ENCODE peak calls at places on chromosomes 11 and 22, in seven cellular contexts. One of them, this sample, is unnamed.

GRCh38 chr11:108718466-108718865 is 53.6 kb downstream of the DDX10 start:
- DNase-seq in fibroblast of villous mesenchyme: peak
- DNase-seq in lower leg skin: no peak
- DNase-seq in IMR-90: no peak
- DNase-seq in heart left ventricle: no peak
- DNase-seq in Panc1: no peak
- DNase-seq in PC-3: no peak
- DNase-seq in this sample: no peak

GRCh38 chr22:50622723-50623327 is 5.1 kb downstream of the ARSA start:
- DNase-seq in heart left ventricle: no peak
- DNase-seq in Panc1: no peak
- DNase-seq in PC-3: no peak
- DNase-seq in fibroblast of villous mesenchyme: no peak
- DNase-seq in IMR-90: no peak
- DNase-seq in lower leg skin: no peak
- DNase-seq in this sample: no peak

GRCh38 chr11:121932646-121933185 is 183.3 kb downstream of the BLID start:
- DNase-seq in PC-3: peak
- DNase-seq in heart left ventricle: no peak
- DNase-seq in IMR-90: no peak
- DNase-seq in lower leg skin: no peak
- DNase-seq in fibroblast of villous mesenchyme: no peak
- DNase-seq in Panc1: no peak
- DNase-seq in this sample: no peak

GRCh38 chr11:95092549-95093324 is 3.1 kb downstream of the ENDOD1 start:
- DNase-seq in PC-3: peak
- DNase-seq in IMR-90: peak
- DNase-seq in Panc1: peak
- DNase-seq in heart left ventricle: no peak
- DNase-seq in fibroblast of villous mesenchyme: peak
- DNase-seq in lower leg skin: no peak
- DNase-seq in this sample: peak

GRCh38 chr22:30790366-30790765 is 95.7 kb downstream of the OSBP2 start:
- DNase-seq in Panc1: no peak
- DNase-seq in PC-3: no peak
- DNase-seq in IMR-90: no peak
- DNase-seq in heart left ventricle: no peak
- DNase-seq in fibroblast of villous mesenchyme: no peak
- DNase-seq in lower leg skin: no peak
- DNase-seq in this sample: no peak

GRCh38 chr22:37214431-37215025 is 2.3 kb upstream of the SSTR3 start:
- DNase-seq in lower leg skin: no peak
- DNase-seq in Panc1: no peak
- DNase-seq in PC-3: no peak
- DNase-seq in IMR-90: no peak
- DNase-seq in heart left ventricle: no peak
- DNase-seq in fibroblast of villous mesenchyme: no peak
- DNase-seq in this sample: no peak

GRCh38 chr22:46417268-46417580 is 81.7 kb downstream of the TRMU start:
- DNase-seq in lower leg skin: no peak
- DNase-seq in IMR-90: no peak
- DNase-seq in Panc1: no peak
- DNase-seq in heart left ventricle: no peak
- DNase-seq in fibroblast of villous mesenchyme: no peak
- DNase-seq in PC-3: no peak
- DNase-seq in this sample: no peak

GRCh38 chr11:96145163-96145585 is 197.8 kb downstream of the MAML2 start:
- DNase-seq in Panc1: no peak
- DNase-seq in heart left ventricle: no peak
- DNase-seq in PC-3: peak
- DNase-seq in lower leg skin: no peak
- DNase-seq in IMR-90: no peak
- DNase-seq in fibroblast of villous mesenchyme: peak
- DNase-seq in this sample: no peak

GRCh38 chr11:69284081-69284511 is 9.9 kb upstream of the MYEOV start:
- DNase-seq in fibroblast of villous mesenchyme: no peak
- DNase-seq in PC-3: no peak
- DNase-seq in IMR-90: no peak
- DNase-seq in Panc1: no peak
- DNase-seq in heart left ventricle: no peak
- DNase-seq in lower leg skin: no peak
- DNase-seq in this sample: no peak

GRCh38 chr11:8250446-8250845 is 13.2 kb downstream of the LMO1 start:
- DNase-seq in Panc1: no peak
- DNase-seq in lower leg skin: no peak
- DNase-seq in fibroblast of villous mesenchyme: no peak
- DNase-seq in PC-3: no peak
- DNase-seq in heart left ventricle: no peak
- DNase-seq in IMR-90: no peak
- DNase-seq in this sample: no peak

GRCh38 chr11:133843454-133843987 is 1.8 kb downstream of the SPATA19 start:
- DNase-seq in fibroblast of villous mesenchyme: no peak
- DNase-seq in IMR-90: no peak
- DNase-seq in lower leg skin: no peak
- DNase-seq in Panc1: no peak
- DNase-seq in heart left ventricle: no peak
- DNase-seq in PC-3: no peak
- DNase-seq in this sample: no peak

GRCh38 chr22:24303007-24303406 is 32.4 kb downstream of the SPECC1L start:
- DNase-seq in fibroblast of villous mesenchyme: no peak
- DNase-seq in lower leg skin: no peak
- DNase-seq in PC-3: peak
- DNase-seq in Panc1: no peak
- DNase-seq in IMR-90: no peak
- DNase-seq in heart left ventricle: no peak
- DNase-seq in this sample: no peak

GRCh38 chr22:29030016-29030617 is 31.5 kb downstream of the C22orf31 start:
- DNase-seq in PC-3: peak
- DNase-seq in Panc1: no peak
- DNase-seq in fibroblast of villous mesenchyme: peak
- DNase-seq in heart left ventricle: no peak
- DNase-seq in IMR-90: no peak
- DNase-seq in lower leg skin: no peak
- DNase-seq in this sample: no peak

GRCh38 chr11:60625262-60625661 is 74.2 kb upstream of the MS4A8 start:
- DNase-seq in PC-3: peak
- DNase-seq in Panc1: no peak
- DNase-seq in heart left ventricle: no peak
- DNase-seq in fibroblast of villous mesenchyme: peak
- DNase-seq in lower leg skin: no peak
- DNase-seq in IMR-90: peak
- DNase-seq in this sample: peak

GRCh38 chr22:36334838-36335603 is 52.7 kb downstream of the MYH9 start:
- DNase-seq in IMR-90: peak
- DNase-seq in lower leg skin: no peak
- DNase-seq in Panc1: no peak
- DNase-seq in PC-3: peak
- DNase-seq in heart left ventricle: peak
- DNase-seq in fibroblast of villous mesenchyme: peak
- DNase-seq in this sample: no peak

GRCh38 chr22:32335471-32335870 is 22.2 kb upstream of the RFPL3 start:
- DNase-seq in lower leg skin: no peak
- DNase-seq in heart left ventricle: no peak
- DNase-seq in Panc1: no peak
- DNase-seq in fibroblast of villous mesenchyme: no peak
- DNase-seq in PC-3: no peak
- DNase-seq in IMR-90: no peak
- DNase-seq in this sample: no peak

GRCh38 chr22:48658246-48658645 is 1169.4 kb downstream of the BRD1 start:
- DNase-seq in Panc1: no peak
- DNase-seq in fibroblast of villous mesenchyme: no peak
- DNase-seq in lower leg skin: no peak
- DNase-seq in IMR-90: no peak
- DNase-seq in heart left ventricle: no peak
- DNase-seq in PC-3: no peak
- DNase-seq in this sample: no peak

GRCh38 chr22:50298937-50299656 is 8.3 kb downstream of the PLXNB2 start:
- DNase-seq in IMR-90: peak
- DNase-seq in heart left ventricle: peak
- DNase-seq in Panc1: no peak
- DNase-seq in PC-3: no peak
- DNase-seq in fibroblast of villous mesenchyme: peak
- DNase-seq in lower leg skin: no peak
- DNase-seq in this sample: no peak

GRCh38 chr11:110071197-110071596 is 22.0 kb upstream of the ZC3H12C start:
- DNase-seq in Panc1: no peak
- DNase-seq in PC-3: no peak
- DNase-seq in heart left ventricle: no peak
- DNase-seq in IMR-90: no peak
- DNase-seq in fibroblast of villous mesenchyme: no peak
- DNase-seq in lower leg skin: no peak
- DNase-seq in this sample: no peak

GRCh38 chr11:132604446-132604845 is 927.9 kb downstream of the OPCML start:
- DNase-seq in fibroblast of villous mesenchyme: peak
- DNase-seq in lower leg skin: no peak
- DNase-seq in heart left ventricle: no peak
- DNase-seq in PC-3: no peak
- DNase-seq in Panc1: no peak
- DNase-seq in IMR-90: peak
- DNase-seq in this sample: no peak

GRCh38 chr11:2077061-2077802 is 62.0 kb downstream of the IGF2 start:
- DNase-seq in Panc1: peak
- DNase-seq in heart left ventricle: no peak
- DNase-seq in PC-3: peak
- DNase-seq in fibroblast of villous mesenchyme: peak
- DNase-seq in IMR-90: peak
- DNase-seq in lower leg skin: no peak
- DNase-seq in this sample: no peak

GRCh38 chr11:76666830-76667229 is 3.7 kb downstream of the LRRC32 start:
- DNase-seq in lower leg skin: no peak
- DNase-seq in fibroblast of villous mesenchyme: no peak
- DNase-seq in IMR-90: no peak
- DNase-seq in PC-3: no peak
- DNase-seq in heart left ventricle: no peak
- DNase-seq in Panc1: no peak
- DNase-seq in this sample: no peak

GRCh38 chr11:15106201-15106965 is 8.3 kb upstream of the INSC start:
- DNase-seq in lower leg skin: no peak
- DNase-seq in heart left ventricle: no peak
- DNase-seq in PC-3: peak
- DNase-seq in IMR-90: peak
- DNase-seq in fibroblast of villous mesenchyme: peak
- DNase-seq in Panc1: no peak
- DNase-seq in this sample: no peak

GRCh38 chr11:67050139-67050538 is 6.5 kb upstream of the RHOD start:
- DNase-seq in IMR-90: no peak
- DNase-seq in lower leg skin: no peak
- DNase-seq in fibroblast of villous mesenchyme: no peak
- DNase-seq in heart left ventricle: no peak
- DNase-seq in PC-3: no peak
- DNase-seq in Panc1: no peak
- DNase-seq in this sample: no peak

GRCh38 chr22:30701872-30702271 is 7.2 kb downstream of the OSBP2 start:
- DNase-seq in fibroblast of villous mesenchyme: no peak
- DNase-seq in PC-3: peak
- DNase-seq in IMR-90: peak
- DNase-seq in Panc1: no peak
- DNase-seq in lower leg skin: no peak
- DNase-seq in heart left ventricle: no peak
- DNase-seq in this sample: no peak

GRCh38 chr11:64292458-64293254 is 1.6 kb downstream of the KCNK4 start:
- DNase-seq in fibroblast of villous mesenchyme: no peak
- DNase-seq in IMR-90: no peak
- DNase-seq in PC-3: no peak
- DNase-seq in heart left ventricle: no peak
- DNase-seq in Panc1: no peak
- DNase-seq in lower leg skin: no peak
- DNase-seq in this sample: no peak

GRCh38 chr11:64290352-64290751 is 750 bp upstream of the KCNK4 start:
- DNase-seq in fibroblast of villous mesenchyme: no peak
- DNase-seq in IMR-90: no peak
- DNase-seq in heart left ventricle: no peak
- DNase-seq in Panc1: no peak
- DNase-seq in lower leg skin: no peak
- DNase-seq in PC-3: no peak
- DNase-seq in this sample: no peak

GRCh38 chr11:64290894-64291745 is at the start of gene KCNK4:
- DNase-seq in PC-3: no peak
- DNase-seq in IMR-90: no peak
- DNase-seq in Panc1: no peak
- DNase-seq in lower leg skin: no peak
- DNase-seq in heart left ventricle: no peak
- DNase-seq in fibroblast of villous mesenchyme: no peak
- DNase-seq in this sample: no peak

GRCh38 chr11:64289011-64289564 is 2.0 kb upstream of the KCNK4 start:
- DNase-seq in IMR-90: no peak
- DNase-seq in heart left ventricle: no peak
- DNase-seq in PC-3: no peak
- DNase-seq in fibroblast of villous mesenchyme: no peak
- DNase-seq in Panc1: no peak
- DNase-seq in lower leg skin: no peak
- DNase-seq in this sample: no peak

GRCh38 chr11:64291746-64292457 is 800 bp downstream of the KCNK4 start:
- DNase-seq in heart left ventricle: no peak
- DNase-seq in PC-3: no peak
- DNase-seq in fibroblast of villous mesenchyme: no peak
- DNase-seq in lower leg skin: no peak
- DNase-seq in Panc1: no peak
- DNase-seq in IMR-90: no peak
- DNase-seq in this sample: no peak
- H3K4me3 ChIP-seq in heart left ventricle: peak
- H3K4me3 ChIP-seq in PC-3: peak
- H3K4me3 ChIP-seq in fibroblast of villous mesenchyme: peak
- H3K4me3 ChIP-seq in lower leg skin: no peak
- H3K4me3 ChIP-seq in Panc1: peak
- H3K4me3 ChIP-seq in IMR-90: peak
- H3K4me3 ChIP-seq in this sample: no peak

GRCh38 chr11:32571039-32571438 is 12.6 kb upstream of the EIF3M start:
- DNase-seq in PC-3: no peak
- DNase-seq in heart left ventricle: no peak
- DNase-seq in lower leg skin: no peak
- DNase-seq in Panc1: no peak
- DNase-seq in fibroblast of villous mesenchyme: no peak
- DNase-seq in IMR-90: no peak
- DNase-seq in this sample: no peak
- TF ChIP-seq CTCF in PC-3: no peak
- TF ChIP-seq CTCF in heart left ventricle: no peak
- TF ChIP-seq CTCF in lower leg skin: no peak
- TF ChIP-seq CTCF in Panc1: no peak
- TF ChIP-seq CTCF in fibroblast of villous mesenchyme: no peak
- TF ChIP-seq CTCF in IMR-90: no peak
- TF ChIP-seq CTCF in this sample: no peak

GRCh38 chr11:17607083-17607429 is 60.0 kb downstream of the OTOG start:
- DNase-seq in lower leg skin: no peak
- DNase-seq in fibroblast of villous mesenchyme: no peak
- DNase-seq in Panc1: no peak
- DNase-seq in PC-3: no peak
- DNase-seq in IMR-90: no peak
- DNase-seq in heart left ventricle: no peak
- DNase-seq in this sample: no peak
- H3K4me3 ChIP-seq in lower leg skin: no peak
- H3K4me3 ChIP-seq in fibroblast of villous mesenchyme: no peak
- H3K4me3 ChIP-seq in Panc1: no peak
- H3K4me3 ChIP-seq in PC-3: no peak
- H3K4me3 ChIP-seq in IMR-90: no peak
- H3K4me3 ChIP-seq in heart left ventricle: no peak
- H3K4me3 ChIP-seq in this sample: no peak

DNA sequence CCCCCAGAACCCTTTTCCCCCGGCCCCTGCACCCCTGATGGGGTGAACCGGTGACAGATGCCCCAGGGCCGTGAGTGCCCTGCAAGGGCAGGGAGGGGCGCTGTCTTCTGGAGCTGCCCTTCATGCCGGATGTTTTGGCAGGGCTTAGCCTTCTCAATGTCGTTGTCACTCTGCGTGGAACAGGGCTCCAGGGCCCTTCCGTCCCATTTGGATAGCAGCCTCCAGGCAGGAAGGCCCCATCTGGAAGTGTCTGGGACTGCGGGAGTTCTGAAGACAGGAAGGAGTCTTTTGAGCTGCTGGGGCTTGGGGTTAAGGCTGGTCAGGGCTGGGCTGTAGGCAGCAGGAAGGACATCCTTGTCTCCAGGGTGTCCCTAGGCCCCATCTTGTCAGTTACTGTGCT is 4.6 kb downstream of the FRMD8 start:
- DNase-seq in fibroblast of villous mesenchyme: peak
- DNase-seq in lower leg skin: no peak
- DNase-seq in PC-3: no peak
- DNase-seq in Panc1: no peak
- DNase-seq in heart left ventricle: peak
- DNase-seq in IMR-90: peak
- DNase-seq in this sample: no peak
- TF ChIP-seq CTCF in fibroblast of villous mesenchyme: no peak
- TF ChIP-seq CTCF in lower leg skin: no peak
- TF ChIP-seq CTCF in PC-3: no peak
- TF ChIP-seq CTCF in Panc1: no peak
- TF ChIP-seq CTCF in heart left ventricle: peak
- TF ChIP-seq CTCF in IMR-90: peak
- TF ChIP-seq CTCF in this sample: no peak

This sample was measured in GM12865.